ENCODE peak calls at places on chromosomes 1 and 21, in seven cellular contexts. One of them, this sample, is unnamed. For H3K27me3, the result is how much of the 10 kb centered on the place peaks cover.

GRCh38 chr1:107949467-107950253 is 15.3 kb downstream of the VAV3 start:
- DNase-seq in mesendoderm: no peak
- DNase-seq in mesenchymal stem cell: no peak
- DNase-seq in IMR-90: no peak
- DNase-seq in H9: no peak
- DNase-seq in H1: no peak
- DNase-seq in trophoblast cell: no peak
- DNase-seq in this sample: no peak

GRCh38 chr21:38349111-38349746 is 92.4 kb downstream of the KCNJ15 start:
- DNase-seq in mesendoderm: no peak
- DNase-seq in mesenchymal stem cell: no peak
- DNase-seq in IMR-90: peak
- DNase-seq in H9: no peak
- DNase-seq in H1: no peak
- DNase-seq in trophoblast cell: no peak
- DNase-seq in this sample: no peak

GRCh38 chr1:161139765-161140164 is 7.3 kb upstream of the DEDD start:
- DNase-seq in mesendoderm: peak
- DNase-seq in mesenchymal stem cell: peak
- DNase-seq in IMR-90: peak
- DNase-seq in H9: no peak
- DNase-seq in H1: no peak
- DNase-seq in trophoblast cell: peak
- DNase-seq in this sample: no peak

GRCh38 chr1:67414574-67414973 is 15.6 kb downstream of the SERBP1 start:
- DNase-seq in mesendoderm: no peak
- DNase-seq in mesenchymal stem cell: no peak
- DNase-seq in IMR-90: no peak
- DNase-seq in H9: no peak
- DNase-seq in H1: no peak
- DNase-seq in trophoblast cell: no peak
- DNase-seq in this sample: no peak

GRCh38 chr21:43306911-43307676 is 119.8 kb downstream of the SIK1 start:
- DNase-seq in mesendoderm: no peak
- DNase-seq in mesenchymal stem cell: peak
- DNase-seq in IMR-90: peak
- DNase-seq in H9: no peak
- DNase-seq in H1: no peak
- DNase-seq in trophoblast cell: peak
- DNase-seq in this sample: no peak

GRCh38 chr1:172460901-172461315 is 17.0 kb upstream of the PIGC start:
- DNase-seq in mesendoderm: no peak
- DNase-seq in mesenchymal stem cell: no peak
- DNase-seq in IMR-90: no peak
- DNase-seq in H9: no peak
- DNase-seq in H1: no peak
- DNase-seq in trophoblast cell: no peak
- DNase-seq in this sample: peak

GRCh38 chr1:223500560-223501425 is 107.6 kb downstream of the CCDC185 start:
- DNase-seq in mesendoderm: peak
- DNase-seq in mesenchymal stem cell: no peak
- DNase-seq in IMR-90: peak
- DNase-seq in H9: no peak
- DNase-seq in H1: no peak
- DNase-seq in trophoblast cell: no peak
- DNase-seq in this sample: no peak

GRCh38 chr21:45584786-45585185 is 42.5 kb upstream of the SLC19A1 start:
- DNase-seq in mesendoderm: no peak
- DNase-seq in mesenchymal stem cell: no peak
- DNase-seq in IMR-90: no peak
- DNase-seq in H9: no peak
- DNase-seq in H1: no peak
- DNase-seq in trophoblast cell: no peak
- DNase-seq in this sample: no peak

GRCh38 chr1:247211339-247211738 is 39.5 kb upstream of the ZNF124 start:
- DNase-seq in mesendoderm: no peak
- DNase-seq in mesenchymal stem cell: no peak
- DNase-seq in IMR-90: no peak
- DNase-seq in H9: no peak
- DNase-seq in H1: no peak
- DNase-seq in trophoblast cell: no peak
- DNase-seq in this sample: no peak

GRCh38 chr1:35049116-35049515 is 17.4 kb upstream of the ZMYM6 start:
- DNase-seq in mesendoderm: no peak
- DNase-seq in mesenchymal stem cell: peak
- DNase-seq in IMR-90: no peak
- DNase-seq in H9: peak
- DNase-seq in H1: no peak
- DNase-seq in trophoblast cell: no peak
- DNase-seq in this sample: no peak

GRCh38 chr1:240499012-240499411 is 112.9 kb downstream of the GREM2 start:
- DNase-seq in mesendoderm: peak
- DNase-seq in mesenchymal stem cell: peak
- DNase-seq in IMR-90: peak
- DNase-seq in H9: no peak
- DNase-seq in H1: no peak
- DNase-seq in trophoblast cell: peak
- DNase-seq in this sample: no peak

GRCh38 chr1:75588779-75589475 is 22.0 kb downstream of the SLC44A5 start:
- DNase-seq in mesendoderm: no peak
- DNase-seq in mesenchymal stem cell: no peak
- DNase-seq in IMR-90: no peak
- DNase-seq in H9: no peak
- DNase-seq in H1: no peak
- DNase-seq in trophoblast cell: no peak
- DNase-seq in this sample: no peak

GRCh38 chr21:38824124-38824822 is 18.5 kb downstream of the ETS2 start:
- DNase-seq in mesendoderm: no peak
- DNase-seq in mesenchymal stem cell: peak
- DNase-seq in IMR-90: peak
- DNase-seq in H9: no peak
- DNase-seq in H1: no peak
- DNase-seq in trophoblast cell: peak
- DNase-seq in this sample: no peak

GRCh38 chr1:170321113-170321512 is 175.4 kb downstream of the NTMT2 start:
- DNase-seq in mesendoderm: no peak
- DNase-seq in mesenchymal stem cell: peak
- DNase-seq in IMR-90: peak
- DNase-seq in H9: no peak
- DNase-seq in H1: no peak
- DNase-seq in trophoblast cell: no peak
- DNase-seq in this sample: no peak

GRCh38 chr1:228735871-228736586 is 750 bp downstream of the RHOU start:
- DNase-seq in mesendoderm: peak
- DNase-seq in mesenchymal stem cell: peak
- DNase-seq in IMR-90: peak
- DNase-seq in H9: peak
- DNase-seq in H1: no peak
- DNase-seq in trophoblast cell: peak
- DNase-seq in this sample: no peak

GRCh38 chr1:9129391-9130041 is 614 bp upstream of the GPR157 start:
- DNase-seq in mesendoderm: peak
- DNase-seq in mesenchymal stem cell: peak
- DNase-seq in IMR-90: no peak
- DNase-seq in H9: peak
- DNase-seq in H1: peak
- DNase-seq in trophoblast cell: peak
- DNase-seq in this sample: peak

GRCh38 chr1:209628618-209629299 is 23.5 kb downstream of the LAMB3 start:
- DNase-seq in mesendoderm: no peak
- DNase-seq in mesenchymal stem cell: peak
- DNase-seq in IMR-90: no peak
- DNase-seq in H9: no peak
- DNase-seq in H1: no peak
- DNase-seq in trophoblast cell: no peak
- DNase-seq in this sample: no peak

GRCh38 chr1:11925938-11926292 is 312 bp downstream of the KIAA2013 start:
- DNase-seq in mesendoderm: no peak
- DNase-seq in mesenchymal stem cell: no peak
- DNase-seq in IMR-90: no peak
- DNase-seq in H9: no peak
- DNase-seq in H1: no peak
- DNase-seq in trophoblast cell: peak
- DNase-seq in this sample: no peak

GRCh38 chr1:228277491-228278431 is 69.9 kb downstream of the OBSCN start:
- DNase-seq in mesendoderm: no peak
- DNase-seq in mesenchymal stem cell: no peak
- DNase-seq in IMR-90: no peak
- DNase-seq in H9: no peak
- DNase-seq in H1: no peak
- DNase-seq in trophoblast cell: no peak
- DNase-seq in this sample: no peak

GRCh38 chr1:231781887-231782286 is 155.3 kb downstream of the DISC1 start:
- DNase-seq in mesendoderm: peak
- DNase-seq in mesenchymal stem cell: no peak
- DNase-seq in IMR-90: no peak
- DNase-seq in H9: no peak
- DNase-seq in H1: no peak
- DNase-seq in trophoblast cell: peak
- DNase-seq in this sample: no peak

GRCh38 chr1:179169616-179170467 is 59.6 kb downstream of the ABL2 start:
- DNase-seq in mesendoderm: no peak
- DNase-seq in mesenchymal stem cell: peak
- DNase-seq in IMR-90: peak
- DNase-seq in H9: no peak
- DNase-seq in H1: no peak
- DNase-seq in trophoblast cell: peak
- DNase-seq in this sample: no peak

GRCh38 chr1:234708700-234709395 is 98.9 kb upstream of the IRF2BP2 start:
- DNase-seq in mesendoderm: peak
- DNase-seq in mesenchymal stem cell: no peak
- DNase-seq in IMR-90: no peak
- DNase-seq in H9: no peak
- DNase-seq in H1: no peak
- DNase-seq in trophoblast cell: peak
- DNase-seq in this sample: no peak

GRCh38 chr1:107198581-107198980 is 57.7 kb downstream of the NTNG1 start:
- DNase-seq in mesendoderm: no peak
- DNase-seq in mesenchymal stem cell: no peak
- DNase-seq in IMR-90: no peak
- DNase-seq in H9: no peak
- DNase-seq in H1: no peak
- DNase-seq in trophoblast cell: no peak
- DNase-seq in this sample: no peak

GRCh38 chr1:11823366-11824137 is 17.6 kb downstream of the CLCN6 start:
- DNase-seq in mesendoderm: no peak
- DNase-seq in mesenchymal stem cell: no peak
- DNase-seq in IMR-90: peak
- DNase-seq in H9: no peak
- DNase-seq in H1: no peak
- DNase-seq in trophoblast cell: no peak
- DNase-seq in this sample: no peak

GRCh38 chr1:166977951-166978350 is 2.6 kb upstream of the ILDR2 start:
- DNase-seq in mesendoderm: no peak
- DNase-seq in mesenchymal stem cell: no peak
- DNase-seq in IMR-90: no peak
- DNase-seq in H9: no peak
- DNase-seq in H1: no peak
- DNase-seq in trophoblast cell: no peak
- DNase-seq in this sample: no peak

DNA sequence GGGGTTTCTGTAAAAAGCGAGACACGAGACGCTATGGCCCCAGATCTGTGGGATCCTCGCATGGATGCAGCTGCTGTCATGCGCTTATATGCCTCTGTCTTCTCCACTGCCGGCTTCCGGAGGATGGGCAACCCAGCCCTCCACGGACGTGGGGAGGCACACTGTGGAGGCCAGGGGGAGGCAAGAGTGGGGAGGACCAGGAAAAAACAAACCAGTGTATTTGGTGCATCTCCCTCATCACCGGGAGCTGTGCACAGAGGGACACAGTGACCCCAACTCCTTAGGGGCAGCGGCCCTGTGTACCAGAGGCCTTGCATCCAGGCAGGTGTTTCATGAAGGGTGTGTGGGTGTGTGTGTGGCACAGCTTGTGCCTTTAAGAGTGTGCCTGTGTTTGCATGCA is 95.0 kb downstream of the AJAP1 start:
- DNase-seq in mesendoderm: no peak
- DNase-seq in mesenchymal stem cell: no peak
- DNase-seq in IMR-90: no peak
- DNase-seq in H9: no peak
- DNase-seq in H1: no peak
- DNase-seq in trophoblast cell: no peak
- DNase-seq in this sample: no peak
- H3K27me3 ChIP-seq in mesendoderm: under half
- H3K27me3 ChIP-seq in mesenchymal stem cell: under half
- H3K27me3 ChIP-seq in IMR-90: under half
- H3K27me3 ChIP-seq in H9: under half
- H3K27me3 ChIP-seq in H1: under half
- H3K27me3 ChIP-seq in trophoblast cell: under half
- H3K27me3 ChIP-seq in this sample: under half

GRCh38 chr1:236552096-236552495 is 28.3 kb downstream of the LGALS8 start:
- DNase-seq in mesendoderm: no peak
- DNase-seq in mesenchymal stem cell: no peak
- DNase-seq in IMR-90: no peak
- DNase-seq in H9: no peak
- DNase-seq in H1: no peak
- DNase-seq in trophoblast cell: no peak
- DNase-seq in this sample: no peak
- H3K23ac ChIP-seq in mesendoderm: no peak
- H3K23ac ChIP-seq in mesenchymal stem cell: no peak
- H3K23ac ChIP-seq in IMR-90: no peak
- H3K23ac ChIP-seq in H9: no peak
- H3K23ac ChIP-seq in H1: no peak
- H3K23ac ChIP-seq in trophoblast cell: no peak
- H3K23ac ChIP-seq in this sample: no peak

GRCh38 chr1:94693435-94693834 is 126.7 kb upstream of the SLC44A3 start:
- DNase-seq in mesendoderm: no peak
- DNase-seq in mesenchymal stem cell: no peak
- DNase-seq in IMR-90: no peak
- DNase-seq in H9: no peak
- DNase-seq in H1: no peak
- DNase-seq in trophoblast cell: no peak
- DNase-seq in this sample: no peak
- H3K27me3 ChIP-seq in mesendoderm: under half
- H3K27me3 ChIP-seq in mesenchymal stem cell: under half
- H3K27me3 ChIP-seq in IMR-90: under half
- H3K27me3 ChIP-seq in H9: under half
- H3K27me3 ChIP-seq in H1: under half
- H3K27me3 ChIP-seq in trophoblast cell: under half
- H3K27me3 ChIP-seq in this sample: under half

DNA sequence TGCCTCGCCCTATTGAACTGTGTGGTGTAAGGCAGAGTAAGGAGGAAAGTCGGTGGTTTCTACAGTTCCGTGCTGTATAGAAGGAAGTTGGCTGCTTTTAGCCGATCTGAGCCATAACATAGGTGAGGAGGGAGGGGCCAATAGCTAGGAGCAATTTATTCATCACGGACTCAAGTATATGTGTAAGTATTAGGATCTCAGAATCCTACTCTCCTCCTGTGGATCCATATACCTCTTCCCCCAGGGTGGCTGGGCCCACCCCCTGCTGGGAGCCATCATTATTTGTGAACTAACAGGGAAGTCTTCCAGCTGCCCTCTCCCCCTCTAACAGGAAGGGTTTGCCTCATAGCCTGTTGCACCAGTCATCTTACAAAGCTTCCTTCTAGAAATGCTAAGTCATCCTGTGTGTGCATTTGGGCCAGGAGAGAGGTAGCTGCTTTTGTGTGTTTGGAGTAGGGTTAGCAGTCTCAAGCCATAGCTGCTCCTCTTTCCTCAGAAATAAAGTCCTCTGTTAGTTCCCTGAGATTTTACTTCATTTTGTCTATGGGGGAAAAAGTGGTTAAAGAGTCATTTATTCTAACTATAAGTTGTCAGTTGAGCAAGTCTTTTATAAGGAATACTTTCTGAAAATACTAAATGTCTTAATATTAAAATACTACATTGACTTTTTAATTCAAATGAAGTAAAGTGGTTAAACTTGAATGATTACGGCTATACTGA is 14.9 kb upstream of the CENPS start:
- DNase-seq in mesendoderm: peak
- DNase-seq in mesenchymal stem cell: peak
- DNase-seq in IMR-90: peak
- DNase-seq in H9: no peak
- DNase-seq in H1: no peak
- DNase-seq in trophoblast cell: peak
- DNase-seq in this sample: no peak
- H3K23ac ChIP-seq in mesendoderm: no peak
- H3K23ac ChIP-seq in mesenchymal stem cell: no peak
- H3K23ac ChIP-seq in IMR-90: peak
- H3K23ac ChIP-seq in H9: no peak
- H3K23ac ChIP-seq in H1: no peak
- H3K23ac ChIP-seq in trophoblast cell: no peak
- H3K23ac ChIP-seq in this sample: no peak